ENCODE peak calls at places on chromosome 1, in seven cellular contexts. A, Y, Q, G, O, L and P are unnamed samples.
A peak's percentile ranks its signal among the peaks of the same experiment; 100 is the strongest.

GRCh38 chr1:100400332-100400933 is 48.1 kb downstream of the CDC14A start:
- DNase-seq in A (peak; percentile 42), Y (peak; percentile 40), Q (no peak), G (peak; percentile 23), O (no peak), L (peak; percentile 26), P (peak; percentile 17)

GRCh38 chr1:205365945-205366463 is 9.3 kb upstream of the KLHDC8A start:
- DNase-seq in A (peak; percentile 79), Y (peak; percentile 69), Q (no peak), G (no peak), O (no peak), L (no peak), P (no peak)

GRCh38 chr1:110548381-110548780 is 29.4 kb upstream of the KCNA10 start:
- DNase-seq in A (peak; percentile 21), Y (peak; percentile 5), Q (no peak), G (peak; percentile 31), O (no peak), L (no peak), P (peak; percentile 34)

GRCh38 chr1:209655832-209656231 is 3.6 kb upstream of the LAMB3 start:
- DNase-seq in A (no peak), Y (no peak), Q (no peak), G (no peak), O (no peak), L (no peak), P (no peak)

GRCh38 chr1:145758575-145758974 is 39.3 kb downstream of the CD160 start:
- DNase-seq in A (no peak), Y (no peak), Q (no peak), G (no peak), O (no peak), L (no peak), P (no peak)

GRCh38 chr1:73611681-73612080 is 586.3 kb downstream of the LRRIQ3 start:
- DNase-seq in A (no peak), Y (no peak), Q (no peak), G (no peak), O (no peak), L (no peak), P (no peak)

GRCh38 chr1:191671236-191671635 is 487.0 kb upstream of the RGS18 start:
- DNase-seq in A (no peak), Y (no peak), Q (no peak), G (no peak), O (no peak), L (no peak), P (no peak)

GRCh38 chr1:205680073-205680851 is at the start of gene SLC45A3:
- DNase-seq in A (peak; percentile 23), Y (peak; percentile 33), Q (no peak), G (peak; percentile 65), O (no peak), L (peak; percentile 68), P (peak; percentile 70)

GRCh38 chr1:171868217-171868616 is 26.9 kb downstream of the DNM3 start:
- DNase-seq in A (peak; percentile 20), Y (peak; percentile 17), Q (no peak), G (no peak), O (no peak), L (no peak), P (no peak)

GRCh38 chr1:156111355-156111962 is 3.1 kb upstream of the LMNA start:
- DNase-seq in A (no peak), Y (peak; percentile 60), Q (no peak), G (no peak), O (no peak), L (no peak), P (no peak)

GRCh38 chr1:17615157-17615556 is 75.7 kb downstream of the ARHGEF10L start:
- DNase-seq in A (no peak), Y (no peak), Q (no peak), G (no peak), O (no peak), L (no peak), P (no peak)

DNA sequence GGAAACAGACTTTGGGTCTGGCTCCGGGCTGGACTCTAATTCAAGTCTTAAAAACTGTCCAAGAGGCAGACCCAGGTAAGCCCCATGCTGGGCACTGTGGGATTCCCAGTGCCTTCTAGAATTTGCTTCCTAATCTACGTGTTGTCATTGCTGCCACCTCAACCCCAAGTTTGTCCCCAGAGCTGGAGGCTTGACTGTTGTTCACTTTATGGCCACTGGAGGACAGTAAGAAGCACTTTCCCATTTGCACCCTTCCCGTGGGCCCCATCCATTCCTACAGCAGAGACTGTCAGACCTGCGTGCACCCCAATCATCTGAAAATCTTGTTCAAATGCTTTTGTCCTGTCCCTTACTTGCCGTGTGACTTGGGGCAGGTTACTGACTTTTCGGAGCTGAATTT is 29.4 kb upstream of the VASH2 start:
- DNase-seq in A (no peak), Y (no peak), Q (no peak), G (peak; percentile 51), O (no peak), L (peak; percentile 57), P (peak; percentile 41)
- TF ChIP-seq CTCF in A (peak; percentile 37), Y (peak; percentile 43), Q (peak; percentile 31), G (peak; percentile 71), O (no peak), L (peak; percentile 47), P (peak; percentile 62)

GRCh38 chr1:220084460-220084859 is 5.1 kb downstream of the BPNT1 start:
- DNase-seq in A (peak; percentile 34), Y (peak; percentile 34), Q (peak; percentile 9), G (no peak), O (no peak), L (no peak), P (no peak)
- TF ChIP-seq CTCF in A (no peak), Y (no peak), Q (no peak), G (no peak), O (no peak), L (no peak), P (no peak)

GRCh38 chr1:2238361-2239055 is 10.4 kb downstream of the SKI start:
- DNase-seq in A (no peak), Y (no peak), Q (no peak), G (no peak), O (no peak), L (no peak), P (no peak)

GRCh38 chr1:2239384-2239985 is 11.4 kb downstream of the SKI start:
- DNase-seq in A (no peak), Y (no peak), Q (no peak), G (no peak), O (no peak), L (no peak), P (no peak)

GRCh38 chr1:2235300-2235998 is 7.3 kb downstream of the SKI start:
- DNase-seq in A (no peak), Y (no peak), Q (no peak), G (no peak), O (no peak), L (no peak), P (no peak)

GRCh38 chr1:2236695-2237677 is 8.9 kb downstream of the SKI start:
- DNase-seq in A (no peak), Y (no peak), Q (no peak), G (no peak), O (no peak), L (no peak), P (no peak)

DNA sequence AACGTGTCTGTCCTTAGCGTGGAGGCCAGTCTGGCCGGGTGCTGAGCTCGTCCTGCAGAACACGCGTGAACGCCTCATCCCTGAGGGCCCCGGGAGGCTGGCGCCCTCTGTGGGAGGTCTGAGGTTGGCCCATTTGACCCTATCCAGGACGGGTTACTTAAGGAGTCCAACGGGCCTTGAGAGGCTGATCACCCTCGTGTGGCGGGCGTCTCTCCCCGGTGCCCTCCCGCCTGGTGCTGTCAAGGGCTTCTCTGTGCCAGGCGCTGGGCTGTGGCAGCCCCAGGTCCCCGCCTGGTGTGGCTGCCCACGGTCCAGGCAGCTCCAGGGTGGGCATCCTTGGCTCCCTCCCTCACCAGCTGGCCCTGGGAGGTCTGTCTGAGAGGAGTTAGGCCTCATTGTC is 9.7 kb downstream of the SKI start:
- DNase-seq in A (no peak), Y (no peak), Q (peak; percentile 19), G (no peak), O (no peak), L (no peak), P (no peak)
- TF ChIP-seq CTCF in A (peak; percentile 7), Y (peak; percentile 10), Q (peak; percentile 13), G (no peak), O (peak; percentile 28), L (no peak), P (no peak)

GRCh38 chr1:88060112-88060673 is 623.9 kb upstream of the PKN2 start:
- DNase-seq in A (no peak), Y (no peak), Q (no peak), G (no peak), O (no peak), L (no peak), P (no peak)

GRCh38 chr1:88062650-88063153 is 621.4 kb upstream of the PKN2 start:
- DNase-seq in A (no peak), Y (no peak), Q (no peak), G (no peak), O (no peak), L (no peak), P (no peak)

GRCh38 chr1:88061106-88061829 is 622.8 kb upstream of the PKN2 start:
- DNase-seq in A (peak; percentile 80), Y (peak; percentile 79), Q (peak; percentile 79), G (peak; percentile 26), O (peak; percentile 80), L (peak; percentile 15), P (peak; percentile 10)

GRCh38 chr1:88063605-88064004 is 620.5 kb upstream of the PKN2 start:
- DNase-seq in A (no peak), Y (peak; percentile 6), Q (peak; percentile 11), G (no peak), O (no peak), L (no peak), P (no peak)

DNA sequence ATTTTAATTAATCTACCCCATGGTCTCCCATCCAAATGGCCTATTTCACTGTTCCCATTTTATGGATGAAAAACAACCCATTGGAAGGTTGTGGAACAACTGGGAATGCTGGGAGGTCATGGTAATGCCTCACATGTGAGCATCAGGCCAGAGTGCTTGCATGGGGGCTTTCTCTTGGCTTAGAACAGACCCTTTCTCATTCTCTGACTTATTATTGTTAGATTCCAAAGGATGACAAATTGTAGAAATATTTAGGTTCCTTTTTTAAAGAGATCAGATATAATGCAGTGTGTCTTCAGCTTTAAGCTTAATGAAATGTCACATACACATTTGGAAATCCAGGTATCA is 622.3 kb upstream of the PKN2 start:
- DNase-seq in A (no peak), Y (no peak), Q (no peak), G (no peak), O (no peak), L (no peak), P (no peak)
- TF ChIP-seq CTCF in A (no peak), Y (no peak), Q (no peak), G (no peak), O (no peak), L (no peak), P (no peak)

DNA sequence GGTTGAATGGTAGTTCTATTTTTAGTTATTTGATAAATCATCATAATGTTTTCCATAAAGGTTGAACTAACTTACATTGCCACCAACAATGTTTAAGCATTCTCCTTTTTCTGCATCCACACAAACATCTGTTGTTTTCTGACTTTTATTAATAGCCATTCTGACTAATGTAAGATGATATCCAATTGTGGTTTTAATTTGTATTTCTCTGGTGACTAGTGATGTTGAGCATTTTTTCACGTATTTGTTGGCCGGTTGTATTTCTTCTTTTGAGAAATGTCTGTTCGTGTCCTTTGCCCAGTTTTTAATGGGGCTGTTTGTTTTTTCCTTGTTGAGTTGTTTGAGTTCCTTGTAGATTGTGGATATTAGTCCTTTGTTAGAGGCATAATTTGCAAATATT is 24.6 kb upstream of the SLC35F3 start:
- DNase-seq in A (no peak), Y (no peak), Q (no peak), G (no peak), O (no peak), L (no peak), P (no peak)
- TF ChIP-seq CTCF in A (no peak), Y (no peak), Q (no peak), G (no peak), O (no peak), L (no peak), P (no peak)